ENCODE peak calls at places on chromosomes 3 and 15, in four cellular contexts. F, H, W and S are unnamed samples.

GRCh38 chr3:106247902-106248684 is 379.3 kb upstream of the CBLB start:
- DNase-seq in W (no peak), F (no peak), H (no peak), S (no peak)

GRCh38 chr3:135041586-135041985 is 246.5 kb downstream of the EPHB1 start:
- DNase-seq in H (no peak), W (no peak), F (no peak), S (no peak)

GRCh38 chr3:151263126-151263525 is 15.2 kb downstream of the P2RY14 start:
- DNase-seq in W (no peak), H (no peak), F (no peak), S (no peak)

GRCh38 chr3:125359700-125360099 is 15.4 kb downstream of the ZNF148 start:
- DNase-seq in W (peak; percentile 46), F (no peak), H (no peak), S (no peak)

GRCh38 chr3:68919000-68919399 is 13.3 kb downstream of the TAFA4 start:
- DNase-seq in H (no peak), W (no peak), F (no peak), S (no peak)

GRCh38 chr3:29281265-29282228 is 676 bp downstream of the RBMS3 start:
- DNase-seq in H (peak; percentile 31), F (peak; percentile 40), W (no peak), S (no peak)

GRCh38 chr3:112333002-112333385 is at the start of gene CD200:
- DNase-seq in F (peak; percentile 74), W (peak; percentile 65), H (no peak), S (no peak)

GRCh38 chr3:99712291-99712954 is 74.0 kb downstream of the COL8A1 start:
- DNase-seq in F (no peak), H (no peak), W (no peak), S (no peak)

GRCh38 chr3:64190517-64191515 is 34.5 kb downstream of the PRICKLE2 start:
- DNase-seq in W (no peak), H (peak; percentile 57), F (no peak), S (peak; percentile 57)

GRCh38 chr15:57251941-57252340 is 124.4 kb upstream of the CGNL1 start:
- DNase-seq in W (no peak), H (no peak), F (no peak), S (peak; percentile 70)

GRCh38 chr3:175346573-175347356 is 487.6 kb downstream of the NAALADL2 start:
- DNase-seq in W (peak; percentile 83), H (no peak), F (peak; percentile 73), S (no peak)

GRCh38 chr15:58457466-58457965 is 25.7 kb downstream of the LIPC start:
- DNase-seq in H (no peak), W (no peak), F (no peak), S (peak; percentile 87)

GRCh38 chr3:78645628-78646310 is 1122.0 kb downstream of the ROBO1 start:
- DNase-seq in F (no peak), W (peak; percentile 34), H (peak; percentile 79), S (peak; percentile 51)

GRCh38 chr15:99249270-99249817 is at the start of gene TTC23:
- DNase-seq in W (no peak), H (peak; percentile 91), F (no peak), S (no peak)